ENCODE peak calls at places on chromosomes 12 and 14, in five cellular contexts. H, Y, V, O and Q are unnamed samples.
A peak's percentile ranks its signal among the peaks of the same experiment; 100 is the strongest.

GRCh38 chr12:2958432-2959193 is 584 bp upstream of the TEAD4 start:
- DNase-seq in V (no peak), H (no peak), Y (no peak), O (no peak), Q (no peak)

GRCh38 chr12:79071498-79071897 is 206.9 kb downstream of the SYT1 start:
- DNase-seq in H (no peak), V (no peak), O (no peak), Y (no peak), Q (no peak)

GRCh38 chr12:123089631-123090353 is 61.1 kb downstream of the PITPNM2 start:
- DNase-seq in Y (no peak), V (no peak), H (no peak), O (no peak), Q (peak; percentile 68)

GRCh38 chr12:59634254-59634653 is 38.4 kb downstream of the SLC16A7 start:
- DNase-seq in V (no peak), Y (no peak), H (no peak), O (no peak), Q (no peak)

GRCh38 chr14:85443001-85443400 is 86.9 kb upstream of the FLRT2 start:
- DNase-seq in Y (no peak), O (no peak), V (no peak), H (no peak), Q (no peak)

GRCh38 chr12:28040251-28040650 is 67.7 kb upstream of the PTHLH start:
- DNase-seq in Y (no peak), V (no peak), O (no peak), H (no peak), Q (no peak)

GRCh38 chr14:91755560-91755959 is 23.7 kb upstream of the CATSPERB start:
- DNase-seq in Y (no peak), H (no peak), O (no peak), V (no peak), Q (no peak)

GRCh38 chr12:10189653-10190052 is 10.8 kb downstream of the TMEM52B start:
- DNase-seq in Y (no peak), V (no peak), H (no peak), O (no peak), Q (no peak)

GRCh38 chr12:32533971-32534590 is 134.7 kb downstream of the FGD4 start:
- DNase-seq in Y (no peak), H (no peak), V (no peak), O (no peak), Q (peak; percentile 66)

GRCh38 chr12:32918890-32919791 is 22.6 kb upstream of the PKP2 start:
- DNase-seq in O (no peak), H (no peak), V (peak; percentile 5), Y (no peak), Q (no peak)

GRCh38 chr12:52190860-52191729 is 719 bp downstream of the KRT80 start:
- DNase-seq in H (no peak), Y (no peak), V (no peak), O (no peak), Q (no peak)